ENCODE peak calls at places on chromosomes 16 and 17, in four cellular contexts. One of them, this sample, is unnamed.

GRCh38 chr16:89343501-89344291 is 126.2 kb downstream of the ZNF778 start:
- DNase-seq in dorsolateral prefrontal cortex: no peak
- DNase-seq in left ventricle myocardium inferior: no peak
- DNase-seq in activated B cell treated with CpG ODN at 0.5 μM for 24 hours: no peak
- DNase-seq in this sample: no peak

GRCh38 chr17:39823407-39824054 is 40.6 kb downstream of the IKZF3 start:
- DNase-seq in dorsolateral prefrontal cortex: no peak
- DNase-seq in left ventricle myocardium inferior: no peak
- DNase-seq in activated B cell treated with CpG ODN at 0.5 μM for 24 hours: no peak
- DNase-seq in this sample: no peak

GRCh38 chr17:47316316-47316715 is 7.4 kb upstream of the EFCAB13 start:
- DNase-seq in dorsolateral prefrontal cortex: no peak
- DNase-seq in left ventricle myocardium inferior: no peak
- DNase-seq in activated B cell treated with CpG ODN at 0.5 μM for 24 hours: no peak
- DNase-seq in this sample: no peak

GRCh38 chr16:3274490-3274889 is 8.8 kb upstream of the ZNF263 start:
- DNase-seq in dorsolateral prefrontal cortex: no peak
- DNase-seq in left ventricle myocardium inferior: no peak
- DNase-seq in activated B cell treated with CpG ODN at 0.5 μM for 24 hours: no peak
- DNase-seq in this sample: no peak

GRCh38 chr17:27396045-27396444 is 60.2 kb upstream of the KSR1 start:
- DNase-seq in dorsolateral prefrontal cortex: no peak
- DNase-seq in left ventricle myocardium inferior: no peak
- DNase-seq in activated B cell treated with CpG ODN at 0.5 μM for 24 hours: no peak
- DNase-seq in this sample: no peak

GRCh38 chr16:57609541-57610401 is 18.7 kb upstream of the ADGRG1 start:
- DNase-seq in dorsolateral prefrontal cortex: peak
- DNase-seq in left ventricle myocardium inferior: no peak
- DNase-seq in activated B cell treated with CpG ODN at 0.5 μM for 24 hours: no peak
- DNase-seq in this sample: peak

GRCh38 chr16:1830213-1830612 is 3.2 kb downstream of the FAHD1 start:
- DNase-seq in dorsolateral prefrontal cortex: no peak
- DNase-seq in left ventricle myocardium inferior: no peak
- DNase-seq in activated B cell treated with CpG ODN at 0.5 μM for 24 hours: no peak
- DNase-seq in this sample: no peak

GRCh38 chr16:75433732-75434413 is 570 bp upstream of the CFDP1 start:
- DNase-seq in dorsolateral prefrontal cortex: peak
- DNase-seq in left ventricle myocardium inferior: no peak
- DNase-seq in activated B cell treated with CpG ODN at 0.5 μM for 24 hours: no peak
- DNase-seq in this sample: peak

GRCh38 chr17:35890774-35891155 is 10.6 kb upstream of the CCL5 start:
- DNase-seq in dorsolateral prefrontal cortex: no peak
- DNase-seq in left ventricle myocardium inferior: no peak
- DNase-seq in activated B cell treated with CpG ODN at 0.5 μM for 24 hours: no peak
- DNase-seq in this sample: no peak

GRCh38 chr17:55388842-55389241 is 32.8 kb downstream of the MMD start:
- DNase-seq in dorsolateral prefrontal cortex: no peak
- DNase-seq in left ventricle myocardium inferior: no peak
- DNase-seq in activated B cell treated with CpG ODN at 0.5 μM for 24 hours: no peak
- DNase-seq in this sample: no peak

GRCh38 chr17:81578038-81578441 is 25.9 kb upstream of the FAAP100 start:
- DNase-seq in dorsolateral prefrontal cortex: no peak
- DNase-seq in left ventricle myocardium inferior: no peak
- DNase-seq in activated B cell treated with CpG ODN at 0.5 μM for 24 hours: no peak
- DNase-seq in this sample: no peak

GRCh38 chr16:21637032-21637968 is 15.1 kb downstream of the IGSF6 start:
- DNase-seq in dorsolateral prefrontal cortex: no peak
- DNase-seq in left ventricle myocardium inferior: no peak
- DNase-seq in activated B cell treated with CpG ODN at 0.5 μM for 24 hours: no peak
- DNase-seq in this sample: no peak

GRCh38 chr17:49853470-49854015 is 5.7 kb upstream of the TAC4 start:
- DNase-seq in dorsolateral prefrontal cortex: no peak
- DNase-seq in left ventricle myocardium inferior: no peak
- DNase-seq in activated B cell treated with CpG ODN at 0.5 μM for 24 hours: no peak
- DNase-seq in this sample: no peak

GRCh38 chr16:57045694-57046381 is 46.5 kb upstream of the CPNE2 start:
- DNase-seq in dorsolateral prefrontal cortex: peak
- DNase-seq in left ventricle myocardium inferior: peak
- DNase-seq in activated B cell treated with CpG ODN at 0.5 μM for 24 hours: peak
- DNase-seq in this sample: peak

GRCh38 chr17:9837551-9838471 is 12.1 kb downstream of the GLP2R start:
- DNase-seq in dorsolateral prefrontal cortex: no peak
- DNase-seq in left ventricle myocardium inferior: peak
- DNase-seq in activated B cell treated with CpG ODN at 0.5 μM for 24 hours: no peak
- DNase-seq in this sample: no peak

GRCh38 chr17:74454197-74455024 is 12.0 kb upstream of the CD300A start:
- DNase-seq in dorsolateral prefrontal cortex: no peak
- DNase-seq in left ventricle myocardium inferior: peak
- DNase-seq in activated B cell treated with CpG ODN at 0.5 μM for 24 hours: peak
- DNase-seq in this sample: peak

GRCh38 chr16:15770512-15770911 is 86.3 kb downstream of the MYH11 start:
- DNase-seq in dorsolateral prefrontal cortex: no peak
- DNase-seq in left ventricle myocardium inferior: no peak
- DNase-seq in activated B cell treated with CpG ODN at 0.5 μM for 24 hours: no peak
- DNase-seq in this sample: no peak

GRCh38 chr17:13027246-13027645 is 9.4 kb upstream of the ELAC2 start:
- DNase-seq in dorsolateral prefrontal cortex: no peak
- DNase-seq in left ventricle myocardium inferior: no peak
- DNase-seq in activated B cell treated with CpG ODN at 0.5 μM for 24 hours: no peak
- DNase-seq in this sample: no peak

GRCh38 chr17:36544049-36544319 is 735 bp upstream of the GGNBP2 start:
- DNase-seq in dorsolateral prefrontal cortex: no peak
- DNase-seq in left ventricle myocardium inferior: peak
- DNase-seq in activated B cell treated with CpG ODN at 0.5 μM for 24 hours: no peak
- DNase-seq in this sample: no peak

GRCh38 chr17:40471856-40472732 is 28.8 kb downstream of the IGFBP4 start:
- DNase-seq in dorsolateral prefrontal cortex: no peak
- DNase-seq in left ventricle myocardium inferior: no peak
- DNase-seq in activated B cell treated with CpG ODN at 0.5 μM for 24 hours: no peak
- DNase-seq in this sample: no peak

GRCh38 chr17:1515640-1516402 is 591 bp downstream of the INPP5K start:
- DNase-seq in dorsolateral prefrontal cortex: no peak
- DNase-seq in left ventricle myocardium inferior: no peak
- DNase-seq in activated B cell treated with CpG ODN at 0.5 μM for 24 hours: peak
- DNase-seq in this sample: peak

GRCh38 chr17:296906-297690 is 55.5 kb downstream of the RPH3AL start:
- DNase-seq in dorsolateral prefrontal cortex: no peak
- DNase-seq in left ventricle myocardium inferior: no peak
- DNase-seq in activated B cell treated with CpG ODN at 0.5 μM for 24 hours: no peak
- DNase-seq in this sample: peak

GRCh38 chr17:66778531-66778930 is 56.4 kb upstream of the CACNG5 start:
- DNase-seq in dorsolateral prefrontal cortex: no peak
- DNase-seq in left ventricle myocardium inferior: no peak
- DNase-seq in activated B cell treated with CpG ODN at 0.5 μM for 24 hours: no peak
- DNase-seq in this sample: no peak

GRCh38 chr16:87056083-87056482 is 261.1 kb downstream of the C16orf95 start:
- DNase-seq in dorsolateral prefrontal cortex: no peak
- DNase-seq in left ventricle myocardium inferior: no peak
- DNase-seq in activated B cell treated with CpG ODN at 0.5 μM for 24 hours: no peak
- DNase-seq in this sample: no peak

GRCh38 chr16:68760671-68761275 is 23.7 kb downstream of the CDH1 start:
- DNase-seq in dorsolateral prefrontal cortex: peak
- DNase-seq in left ventricle myocardium inferior: no peak
- DNase-seq in activated B cell treated with CpG ODN at 0.5 μM for 24 hours: no peak
- DNase-seq in this sample: no peak

DNA sequence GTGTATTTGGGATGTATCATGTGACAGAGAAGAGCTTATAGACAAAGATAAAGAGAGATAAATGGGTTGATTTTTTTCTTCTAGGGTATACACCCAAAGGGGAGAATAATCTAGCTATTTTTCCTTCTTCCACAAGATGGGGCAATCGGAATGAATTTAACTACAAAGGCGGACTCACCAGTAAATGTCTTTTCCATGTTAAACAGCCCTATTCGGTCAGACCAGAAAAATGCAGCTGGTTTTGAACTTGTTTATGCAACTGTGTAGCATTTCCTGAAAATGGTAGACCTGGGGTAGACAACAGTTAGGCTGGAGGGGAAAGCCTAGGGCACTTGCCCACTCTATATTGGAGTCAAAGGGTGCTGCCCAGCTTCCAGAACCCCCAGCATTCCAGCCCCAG is 477.1 kb downstream of the TOX3 start:
- DNase-seq in dorsolateral prefrontal cortex: no peak
- DNase-seq in left ventricle myocardium inferior: no peak
- DNase-seq in activated B cell treated with CpG ODN at 0.5 μM for 24 hours: no peak
- DNase-seq in this sample: no peak
- TF ChIP-seq CTCF in dorsolateral prefrontal cortex: peak
- TF ChIP-seq CTCF in left ventricle myocardium inferior: peak
- TF ChIP-seq CTCF in activated B cell treated with CpG ODN at 0.5 μM for 24 hours: no peak
- TF ChIP-seq CTCF in this sample: peak

GRCh38 chr16:50631249-50631984 is 49.7 kb downstream of the SNX20 start:
- DNase-seq in dorsolateral prefrontal cortex: no peak
- DNase-seq in left ventricle myocardium inferior: no peak
- DNase-seq in activated B cell treated with CpG ODN at 0.5 μM for 24 hours: no peak
- DNase-seq in this sample: no peak

GRCh38 chr16:50630394-50631020 is 50.6 kb downstream of the SNX20 start:
- DNase-seq in dorsolateral prefrontal cortex: no peak
- DNase-seq in left ventricle myocardium inferior: no peak
- DNase-seq in activated B cell treated with CpG ODN at 0.5 μM for 24 hours: no peak
- DNase-seq in this sample: no peak

GRCh38 chr16:50632927-50633800 is 47.9 kb downstream of the SNX20 start:
- DNase-seq in dorsolateral prefrontal cortex: no peak
- DNase-seq in left ventricle myocardium inferior: no peak
- DNase-seq in activated B cell treated with CpG ODN at 0.5 μM for 24 hours: no peak
- DNase-seq in this sample: no peak

GRCh38 chr16:50634090-50634489 is 47.0 kb downstream of the SNX20 start:
- DNase-seq in dorsolateral prefrontal cortex: no peak
- DNase-seq in left ventricle myocardium inferior: no peak
- DNase-seq in activated B cell treated with CpG ODN at 0.5 μM for 24 hours: no peak
- DNase-seq in this sample: no peak

DNA sequence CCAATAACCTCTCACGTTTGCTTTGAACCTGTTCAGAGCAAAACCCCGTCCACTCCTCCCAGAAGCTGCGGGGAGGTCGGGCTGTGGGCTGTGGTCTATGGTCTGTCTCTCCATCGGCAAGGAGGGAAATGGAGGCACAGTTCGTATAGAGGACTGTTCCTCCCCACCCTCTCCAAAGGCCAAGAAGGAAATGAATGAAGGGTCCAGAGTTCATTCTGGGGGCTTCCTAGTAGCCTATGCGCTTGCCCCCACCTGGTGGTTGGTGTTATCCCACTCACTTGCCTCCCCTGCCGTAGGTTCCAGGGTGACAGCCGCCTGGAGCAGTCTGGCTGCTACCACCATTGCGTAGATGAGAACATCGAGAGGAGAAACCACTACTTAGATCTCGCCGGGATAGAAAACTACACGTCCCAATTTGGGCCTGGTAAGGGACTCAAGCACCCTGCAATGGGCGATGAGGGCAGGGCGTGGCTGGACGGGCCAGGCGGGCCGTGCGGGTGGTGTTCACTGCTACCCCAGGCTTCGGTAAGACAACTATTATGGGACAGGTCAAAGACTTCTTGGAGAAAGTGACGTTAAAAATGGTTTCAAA is 49.0 kb downstream of the SNX20 start:
- DNase-seq in dorsolateral prefrontal cortex: no peak
- DNase-seq in left ventricle myocardium inferior: no peak
- DNase-seq in activated B cell treated with CpG ODN at 0.5 μM for 24 hours: no peak
- DNase-seq in this sample: no peak
- TF ChIP-seq CTCF in dorsolateral prefrontal cortex: no peak
- TF ChIP-seq CTCF in left ventricle myocardium inferior: no peak
- TF ChIP-seq CTCF in activated B cell treated with CpG ODN at 0.5 μM for 24 hours: no peak
- TF ChIP-seq CTCF in this sample: no peak

DNA sequence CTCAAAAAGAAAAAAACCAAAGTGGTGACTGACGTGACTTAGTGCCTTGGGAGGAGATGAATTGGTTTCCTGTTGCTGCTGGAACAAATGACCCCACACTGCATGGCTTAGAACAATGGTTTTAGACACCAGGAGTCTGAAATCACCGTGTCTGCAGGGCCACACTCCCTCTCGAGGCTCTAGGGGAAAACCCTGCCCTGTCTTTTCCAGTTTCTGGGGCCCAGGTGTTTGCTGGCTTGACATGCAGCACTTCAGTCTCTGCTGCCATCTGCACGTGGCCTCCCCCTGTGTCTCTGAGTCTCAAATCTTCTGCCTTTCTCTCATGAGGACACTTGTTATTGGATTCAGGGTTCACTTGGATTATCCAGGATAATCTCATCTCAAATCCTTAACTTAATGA is 323.8 kb upstream of the TNRC6C start:
- DNase-seq in dorsolateral prefrontal cortex: no peak
- DNase-seq in left ventricle myocardium inferior: no peak
- DNase-seq in activated B cell treated with CpG ODN at 0.5 μM for 24 hours: no peak
- DNase-seq in this sample: no peak
- TF ChIP-seq CTCF in dorsolateral prefrontal cortex: no peak
- TF ChIP-seq CTCF in left ventricle myocardium inferior: no peak
- TF ChIP-seq CTCF in activated B cell treated with CpG ODN at 0.5 μM for 24 hours: no peak
- TF ChIP-seq CTCF in this sample: no peak

GRCh38 chr17:59097876-59098275 is 8.8 kb downstream of the TRIM37 start:
- DNase-seq in dorsolateral prefrontal cortex: no peak
- DNase-seq in left ventricle myocardium inferior: no peak
- DNase-seq in activated B cell treated with CpG ODN at 0.5 μM for 24 hours: no peak
- DNase-seq in this sample: no peak
- TF ChIP-seq CTCF in dorsolateral prefrontal cortex: no peak
- TF ChIP-seq CTCF in left ventricle myocardium inferior: no peak
- TF ChIP-seq CTCF in activated B cell treated with CpG ODN at 0.5 μM for 24 hours: no peak
- TF ChIP-seq CTCF in this sample: no peak

GRCh38 chr17:17141860-17142552 is 64.1 kb downstream of the PLD6 start:
- DNase-seq in dorsolateral prefrontal cortex: peak
- DNase-seq in left ventricle myocardium inferior: peak
- DNase-seq in activated B cell treated with CpG ODN at 0.5 μM for 24 hours: no peak
- DNase-seq in this sample: no peak

GRCh38 chr17:17142556-17142955 is 63.6 kb downstream of the PLD6 start:
- DNase-seq in dorsolateral prefrontal cortex: no peak
- DNase-seq in left ventricle myocardium inferior: no peak
- DNase-seq in activated B cell treated with CpG ODN at 0.5 μM for 24 hours: no peak
- DNase-seq in this sample: no peak

GRCh38 chr17:17141279-17141678 is 64.9 kb downstream of the PLD6 start:
- DNase-seq in dorsolateral prefrontal cortex: no peak
- DNase-seq in left ventricle myocardium inferior: no peak
- DNase-seq in activated B cell treated with CpG ODN at 0.5 μM for 24 hours: no peak
- DNase-seq in this sample: no peak

GRCh38 chr17:17139972-17140589 is 66.1 kb downstream of the PLD6 start:
- DNase-seq in dorsolateral prefrontal cortex: no peak
- DNase-seq in left ventricle myocardium inferior: no peak
- DNase-seq in activated B cell treated with CpG ODN at 0.5 μM for 24 hours: no peak
- DNase-seq in this sample: no peak

GRCh38 chr17:17140590-17140980 is 65.5 kb downstream of the PLD6 start:
- DNase-seq in dorsolateral prefrontal cortex: no peak
- DNase-seq in left ventricle myocardium inferior: no peak
- DNase-seq in activated B cell treated with CpG ODN at 0.5 μM for 24 hours: no peak
- DNase-seq in this sample: no peak
- TF ChIP-seq CTCF in dorsolateral prefrontal cortex: no peak
- TF ChIP-seq CTCF in left ventricle myocardium inferior: no peak
- TF ChIP-seq CTCF in activated B cell treated with CpG ODN at 0.5 μM for 24 hours: no peak
- TF ChIP-seq CTCF in this sample: no peak

GRCh38 chr17:80364091-80364691 is 50.8 kb upstream of the ENDOV start:
- DNase-seq in dorsolateral prefrontal cortex: peak
- DNase-seq in left ventricle myocardium inferior: no peak
- DNase-seq in activated B cell treated with CpG ODN at 0.5 μM for 24 hours: no peak
- DNase-seq in this sample: no peak
- TF ChIP-seq CTCF in dorsolateral prefrontal cortex: peak
- TF ChIP-seq CTCF in left ventricle myocardium inferior: peak
- TF ChIP-seq CTCF in activated B cell treated with CpG ODN at 0.5 μM for 24 hours: no peak
- TF ChIP-seq CTCF in this sample: no peak

This sample was measured in mesothelial cell of epicardium.